ENCODE peak calls at places on chromosomes 2 and 18, in four cellular contexts. K, E, M and F are unnamed samples. For H3K9me3, the result is how much of the 10 kb centered on the place peaks cover.

GRCh38 chr2:145012214-145012670 is 492.3 kb upstream of the ZEB2 start:
- DNase-seq in K (peak), E (no peak), M (no peak), F (no peak)

GRCh38 chr2:150572961-150573395 is 85.5 kb upstream of the RND3 start:
- DNase-seq in K (no peak), E (no peak), M (no peak), F (no peak)

GRCh38 chr2:64751286-64752260 is 97.9 kb upstream of the SERTAD2 start:
- DNase-seq in K (peak), E (peak), M (peak), F (no peak)

GRCh38 chr2:146986161-146986560 is 858.7 kb upstream of the ACVR2A start:
- DNase-seq in K (no peak), E (no peak), M (no peak), F (no peak)

GRCh38 chr2:199973703-199974102 is 18.3 kb downstream of the MAIP1 start:
- DNase-seq in K (peak), E (no peak), M (no peak), F (no peak)

GRCh38 chr2:177602611-177603164 is 210.1 kb downstream of the AGPS start:
- DNase-seq in K (no peak), E (no peak), M (peak), F (no peak)

GRCh38 chr2:128784626-128785306 is 466.1 kb upstream of the HS6ST1 start:
- DNase-seq in K (no peak), E (no peak), M (peak), F (peak)

GRCh38 chr2:24925815-24926214 is 5.8 kb upstream of the ADCY3 start:
- DNase-seq in K (no peak), E (no peak), M (no peak), F (no peak)

GRCh38 chr2:219514196-219514761 is at the start of gene ASIC4:
- DNase-seq in K (peak), E (no peak), M (no peak), F (no peak)

GRCh38 chr2:173997779-173998178 is 32.6 kb upstream of the SP3 start:
- DNase-seq in K (peak), E (peak), M (no peak), F (no peak)

GRCh38 chr2:280655-281110 is 7.2 kb downstream of the ALKAL2 start:
- DNase-seq in K (no peak), E (no peak), M (peak), F (peak)

GRCh38 chr2:128628996-128629395 is 310.3 kb upstream of the HS6ST1 start:
- DNase-seq in K (no peak), E (no peak), M (no peak), F (no peak)

GRCh38 chr2:64538764-64539433 is 14.8 kb downstream of the AFTPH start:
- DNase-seq in K (peak), E (no peak), M (no peak), F (no peak)

GRCh38 chr2:187912956-187913355 is 358.7 kb upstream of the TFPI start:
- DNase-seq in K (no peak), E (no peak), M (no peak), F (no peak)

GRCh38 chr2:23230885-23231284 is 154.1 kb upstream of the KLHL29 start:
- DNase-seq in K (no peak), E (no peak), M (no peak), F (no peak)

GRCh38 chr18:75269140-75269676 is 58.6 kb downstream of the TSHZ1 start:
- DNase-seq in K (no peak), E (no peak), M (no peak), F (no peak)

GRCh38 chr18:1528447-1528846 is 623.8 kb downstream of the ADCYAP1 start:
- DNase-seq in K (no peak), E (no peak), M (no peak), F (no peak)

GRCh38 chr2:65316072-65316471 is 88.4 kb downstream of the ACTR2 start:
- DNase-seq in K (peak), E (peak), M (peak), F (no peak)

GRCh38 chr2:85286913-85287312 is 40.9 kb downstream of the TGOLN2 start:
- DNase-seq in K (no peak), E (no peak), M (no peak), F (no peak)

GRCh38 chr2:241257419-241258032 is 57.9 kb downstream of the HDLBP start:
- DNase-seq in K (no peak), E (no peak), M (no peak), F (no peak)
- TF ChIP-seq CTCF in K (peak), E (no peak), M (no peak), F (no peak)

DNA sequence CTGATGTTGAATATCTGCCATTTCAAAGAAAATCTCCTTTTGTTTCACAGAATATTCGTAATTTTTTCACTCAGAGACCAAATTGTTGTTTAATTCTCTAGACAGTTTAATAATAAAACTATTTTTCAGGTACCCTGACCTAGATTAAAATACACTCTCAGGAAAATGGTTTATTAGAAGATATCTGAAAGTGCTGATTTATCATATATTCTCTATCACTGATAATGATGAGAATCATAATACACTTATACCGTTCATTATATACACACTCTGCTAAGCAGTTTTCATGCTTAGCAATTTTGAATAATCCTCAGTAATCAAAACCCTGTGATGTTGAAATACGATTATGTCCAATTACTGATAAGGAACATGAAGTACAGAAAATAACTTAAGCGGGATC is 772.9 kb upstream of the CRIM1 start:
- DNase-seq in K (no peak), E (no peak), M (no peak), F (no peak)
- H3K9me3 ChIP-seq in K (under half), E (under half), M (under half), F (under half)

DNA sequence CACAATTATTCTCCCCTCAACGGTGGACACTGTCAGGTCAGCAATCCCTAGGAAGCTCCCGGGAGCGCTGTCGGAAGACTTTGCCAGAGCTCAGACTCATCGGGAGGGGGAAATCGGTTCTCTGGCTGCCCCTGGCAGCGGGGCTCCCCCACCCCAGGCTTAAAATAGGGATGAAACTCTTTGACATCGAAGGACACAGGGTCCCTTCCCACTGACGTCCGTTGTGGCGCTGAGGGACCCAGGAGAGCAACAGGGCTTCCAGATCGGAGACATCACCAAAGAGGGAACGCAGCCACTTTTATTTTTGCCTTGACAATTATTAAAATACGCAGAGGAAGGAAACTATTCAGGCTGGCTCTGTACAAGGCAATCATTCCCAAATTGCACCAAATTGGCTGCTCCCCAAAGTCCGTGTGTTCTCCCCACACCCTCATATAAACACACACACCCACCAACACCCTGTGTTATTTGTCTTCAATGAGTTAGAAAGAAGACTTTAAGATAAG is 249.0 kb downstream of the CDH20 start:
- DNase-seq in K (no peak), E (no peak), M (no peak), F (no peak)
- TF ChIP-seq CTCF in K (no peak), E (peak), M (peak), F (no peak)

GRCh38 chr2:239412914-239413603 is 12.2 kb upstream of the HDAC4 start:
- DNase-seq in K (no peak), E (no peak), M (no peak), F (no peak)
- H3K9me3 ChIP-seq in K (under half), E (under half), M (under half), F (under half)

DNA sequence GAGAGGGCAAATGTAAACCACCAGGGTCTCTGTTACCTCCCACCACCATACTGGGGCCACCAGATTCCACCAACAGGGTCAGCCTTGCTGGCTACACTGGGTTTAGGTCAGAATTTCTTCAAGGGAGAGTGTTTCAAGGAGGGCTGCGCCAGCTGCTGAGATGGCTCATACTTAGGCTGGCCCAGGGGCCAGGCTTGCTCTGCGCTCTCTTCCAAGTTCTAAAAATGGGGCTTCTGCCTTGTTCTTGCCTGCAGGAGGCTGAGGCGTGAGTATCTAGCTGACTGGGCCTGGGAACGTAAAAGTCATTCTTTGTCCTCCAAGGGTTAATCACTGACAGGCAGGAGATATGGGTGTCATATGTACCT is 28.1 kb downstream of the MRPL33 start:
- DNase-seq in K (no peak), E (no peak), M (no peak), F (no peak)
- TF ChIP-seq CTCF in K (no peak), E (no peak), M (no peak), F (no peak)

GRCh38 chr2:6845312-6845711 is 20.4 kb downstream of the CMPK2 start:
- DNase-seq in K (no peak), E (no peak), M (no peak), F (no peak)

GRCh38 chr2:6852210-6852609 is 13.5 kb downstream of the CMPK2 start:
- DNase-seq in K (no peak), E (no peak), M (no peak), F (no peak)

GRCh38 chr2:6845903-6846302 is 19.8 kb downstream of the CMPK2 start:
- DNase-seq in K (no peak), E (no peak), M (no peak), F (no peak)

GRCh38 chr2:6846540-6846939 is 19.2 kb downstream of the CMPK2 start:
- DNase-seq in K (no peak), E (no peak), M (no peak), F (no peak)

GRCh38 chr2:6846967-6847695 is 18.6 kb downstream of the CMPK2 start:
- DNase-seq in K (no peak), E (no peak), M (no peak), F (no peak)
- H3K9me3 ChIP-seq in K (under half), E (under half), M (half or more), F (half or more)

GRCh38 chr2:184611221-184612085 is 13.1 kb downstream of the ZNF804A start:
- DNase-seq in K (peak), E (no peak), M (no peak), F (no peak)
- TF ChIP-seq CTCF in K (peak), E (no peak), M (no peak), F (no peak)

GRCh38 chr2:97688062-97688827 is 18.7 kb downstream of the C2orf92 start:
- DNase-seq in K (no peak), E (no peak), M (peak), F (no peak)
- H3K9me3 ChIP-seq in K (under half), E (under half), M (under half), F (under half)

GRCh38 chr2:46086578-46087070 is 210.6 kb upstream of the EPAS1 start:
- DNase-seq in K (no peak), E (no peak), M (no peak), F (no peak)

GRCh38 chr2:46094689-46095088 is 202.5 kb upstream of the EPAS1 start:
- DNase-seq in K (peak), E (no peak), M (no peak), F (no peak)

GRCh38 chr2:46091961-46092667 is 205.1 kb upstream of the EPAS1 start:
- DNase-seq in K (no peak), E (no peak), M (no peak), F (no peak)

GRCh38 chr2:46087492-46087891 is 209.7 kb upstream of the EPAS1 start:
- DNase-seq in K (peak), E (no peak), M (no peak), F (no peak)

GRCh38 chr2:46091004-46091403 is 206.2 kb upstream of the EPAS1 start:
- DNase-seq in K (no peak), E (no peak), M (no peak), F (no peak)
- TF ChIP-seq CTCF in K (no peak), E (peak), M (no peak), F (no peak)

GRCh38 chr2:2731101-2731850 is 400.2 kb upstream of the MYT1L start:
- DNase-seq in K (no peak), E (no peak), M (no peak), F (no peak)
- H3K9me3 ChIP-seq in K (half or more), E (under half), M (under half), F (under half)